ENCODE peak calls at places on chromosomes 16 and 17, in five cellular contexts. T is neural progenitor cell, F is HepG2, V is PC-3, Z is mammary epithelial cell. M is an unnamed sample. For H3K4me1, the result is how much of the 10 kb centered on the place peaks cover.

GRCh38 chr16:35452471-35452870 is 1993.1 kb downstream of the TP53TG3F start:
- DNase-seq in T (no peak), F (no peak), V (no peak), Z (no peak), M (no peak)

GRCh38 chr16:51637744-51638100 is 486.7 kb upstream of the SALL1 start:
- DNase-seq in T (peak), F (no peak), V (no peak), Z (peak), M (no peak)

GRCh38 chr17:80113033-80113484 is 11.7 kb downstream of the GAA start:
- DNase-seq in T (no peak), F (no peak), V (no peak), Z (no peak), M (peak)

GRCh38 chr17:59067756-59068155 is 38.9 kb downstream of the TRIM37 start:
- DNase-seq in T (no peak), F (no peak), V (no peak), Z (no peak), M (no peak)

GRCh38 chr17:72407336-72408121 is 286.7 kb downstream of the SOX9 start:
- DNase-seq in T (no peak), F (no peak), V (peak), Z (peak), M (peak)

GRCh38 chr17:59892251-59892848 is 393 bp downstream of the TUBD1 start:
- DNase-seq in T (no peak), F (no peak), V (no peak), Z (no peak), M (peak)

GRCh38 chr16:58474296-58474695 is 25.6 kb upstream of the NDRG4 start:
- DNase-seq in T (no peak), F (no peak), V (no peak), Z (no peak), M (no peak)

GRCh38 chr16:23232806-23233205 is 50.3 kb downstream of the SCNN1G start:
- DNase-seq in T (no peak), F (no peak), V (no peak), Z (no peak), M (no peak)

GRCh38 chr17:27952366-27952765 is 59.2 kb upstream of the LYRM9 start:
- DNase-seq in T (no peak), F (no peak), V (no peak), Z (no peak), M (no peak)

GRCh38 chr17:17181666-17182600 is 24.2 kb downstream of the PLD6 start:
- DNase-seq in T (no peak), F (no peak), V (no peak), Z (no peak), M (no peak)

GRCh38 chr17:62754696-62755095 is 53.4 kb downstream of the MARCHF10 start:
- DNase-seq in T (no peak), F (no peak), V (no peak), Z (no peak), M (no peak)

GRCh38 chr17:73430165-73430680 is 118.4 kb upstream of the CDC42EP4 start:
- DNase-seq in T (peak), F (no peak), V (no peak), Z (no peak), M (no peak)

DNA sequence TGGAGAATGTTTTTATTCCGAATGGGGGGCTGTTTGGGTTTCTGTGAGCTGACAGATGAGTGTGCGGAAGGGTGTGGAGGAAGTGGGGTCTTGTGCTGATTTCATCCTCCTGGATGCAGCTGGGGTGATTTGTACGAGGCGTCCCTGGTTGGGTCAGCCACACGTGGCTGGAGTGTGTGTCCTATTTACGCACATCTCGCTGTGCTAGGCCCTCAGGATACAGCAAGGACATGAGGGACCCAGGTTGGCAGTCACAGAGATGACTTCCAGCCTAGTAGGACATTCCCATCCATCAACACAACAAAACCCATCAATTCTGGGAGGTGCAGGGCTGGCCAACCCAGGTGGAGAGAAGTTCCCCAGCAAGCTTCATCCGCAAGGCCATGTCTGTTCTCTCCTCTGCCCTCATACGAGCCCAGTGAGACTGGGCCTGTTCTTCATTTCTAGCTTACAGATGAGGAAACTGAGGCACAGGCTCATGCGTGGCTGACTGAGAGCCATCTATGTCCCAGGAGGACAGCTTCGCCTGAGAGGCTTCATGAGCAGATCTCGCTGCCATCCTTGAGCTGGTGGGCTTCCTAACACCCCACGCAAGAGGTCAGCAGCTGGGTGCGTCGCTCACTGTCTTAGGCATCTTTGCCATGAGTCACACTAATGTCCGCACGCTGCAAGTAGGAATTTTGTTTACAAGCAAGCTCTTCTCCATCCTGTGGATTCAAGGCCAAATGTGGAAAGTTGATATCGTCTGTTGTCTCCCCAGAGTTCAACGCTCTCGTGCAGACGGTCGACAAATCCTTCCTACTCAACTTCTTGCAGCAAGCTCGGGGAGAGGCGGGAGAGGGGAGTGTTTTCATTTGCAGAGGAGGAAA is 24.4 kb downstream of the IRF8 start:
- DNase-seq in T (no peak), F (no peak), V (no peak), Z (no peak), M (no peak)
- TF ChIP-seq EZH2 in T (no peak), F (no peak), V (no peak), Z (no peak), M (no peak)

GRCh38 chr17:50220811-50221210 is 19.4 kb upstream of the COL1A1 start:
- DNase-seq in T (no peak), F (no peak), V (no peak), Z (no peak), M (no peak)

GRCh38 chr17:50219939-50220465 is 18.6 kb upstream of the COL1A1 start:
- DNase-seq in T (peak), F (peak), V (no peak), Z (no peak), M (no peak)

GRCh38 chr17:50218071-50218759 is 16.8 kb upstream of the COL1A1 start:
- DNase-seq in T (no peak), F (no peak), V (peak), Z (no peak), M (no peak)

GRCh38 chr17:50218771-50219315 is 17.4 kb upstream of the COL1A1 start:
- DNase-seq in T (no peak), F (peak), V (peak), Z (peak), M (no peak)

DNA sequence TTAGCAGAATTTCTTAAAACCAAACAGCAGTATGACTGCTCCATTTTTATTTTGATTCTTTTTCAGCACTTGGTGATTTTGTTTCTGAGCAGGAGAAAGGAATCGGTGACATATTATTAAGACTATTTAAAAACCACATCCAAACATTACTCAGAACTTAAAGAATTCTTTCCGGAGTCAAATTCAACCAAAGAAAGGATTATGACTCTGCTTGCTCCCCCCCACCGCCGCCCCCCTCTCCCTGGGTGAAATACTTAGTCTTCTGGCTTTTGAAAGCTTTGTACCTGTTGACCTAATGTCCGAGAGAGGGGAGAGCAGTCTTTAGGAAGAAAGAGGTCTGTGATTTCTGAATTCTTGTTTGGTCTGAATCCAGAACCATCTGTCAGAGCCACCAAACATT is 17.9 kb upstream of the COL1A1 start:
- DNase-seq in T (no peak), F (peak), V (peak), Z (peak), M (no peak)
- H3K4me1 ChIP-seq in T (under half), F (under half), V (under half), Z (half or more), M (under half)

GRCh38 chr16:73059779-73060178 is 11.9 kb upstream of the ZFHX3 start:
- DNase-seq in T (no peak), F (no peak), V (no peak), Z (no peak), M (no peak)
- H3K4me3 ChIP-seq in T (peak), F (no peak), V (peak), Z (peak), M (peak)

GRCh38 chr17:29616300-29617048 is 6.2 kb downstream of the CORO6 start:
- DNase-seq in T (no peak), F (no peak), V (no peak), Z (no peak), M (peak)
- TF ChIP-seq EZH2 in T (peak), F (peak), V (no peak), Z (no peak), M (peak)

GRCh38 chr16:12133738-12134137 is 157.2 kb downstream of the SNX29 start:
- DNase-seq in T (no peak), F (no peak), V (no peak), Z (no peak), M (no peak)
- H3K4me1 ChIP-seq in T (under half), F (under half), V (under half), Z (under half), M (under half)

DNA sequence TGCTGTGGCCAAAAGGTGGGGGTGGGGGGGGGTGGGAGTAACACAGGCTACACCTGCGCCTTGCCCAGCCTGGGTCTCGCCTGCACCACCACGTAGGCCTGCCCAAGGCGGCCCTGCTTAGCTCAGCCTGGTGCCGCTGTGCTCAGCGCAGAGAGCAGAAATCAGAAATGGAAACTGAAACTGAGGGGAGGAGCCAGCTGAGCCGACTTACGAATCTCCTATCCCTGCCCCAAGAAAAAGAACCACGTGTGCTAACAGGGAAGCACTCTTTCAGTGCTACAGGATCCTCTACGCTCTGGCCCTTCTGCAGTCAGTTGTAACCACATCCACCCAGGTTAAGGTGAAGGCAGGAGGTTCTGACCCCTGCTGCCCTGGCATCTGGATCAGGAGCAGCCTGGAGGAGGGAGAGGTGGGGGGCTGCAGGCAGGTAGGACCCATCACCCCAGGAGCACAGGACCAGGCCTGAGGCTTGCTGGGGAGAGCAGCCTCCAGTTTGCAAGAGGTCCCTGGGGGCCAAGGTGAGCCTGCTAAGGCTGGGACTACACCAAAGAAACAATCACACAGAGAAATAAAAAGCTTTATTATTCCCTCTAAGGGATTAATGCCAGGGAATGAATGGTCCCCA is at the start of gene DHX58:
- DNase-seq in T (no peak), F (peak), V (no peak), Z (peak), M (peak)
- H3K4me3 ChIP-seq in T (no peak), F (peak), V (no peak), Z (peak), M (no peak)

GRCh38 chr17:79097226-79098055 is 22.8 kb downstream of the ENGASE start:
- DNase-seq in T (peak), F (no peak), V (no peak), Z (no peak), M (peak)
- TF ChIP-seq EZH2 in T (no peak), F (no peak), V (no peak), Z (no peak), M (no peak)

M was measured in GM23338.